ENCODE peak calls at places on chromosomes 3 and 15, in eight cellular contexts. One of them, this sample, is unnamed. For H3K9me3, the result is how much of the 10 kb centered on the place peaks cover.

GRCh38 chr15:79418693-79419279 is 13.3 kb upstream of the MINAR1 start:
- DNase-seq in lower lobe of right lung: no peak
- DNase-seq in sigmoid colon: no peak
- DNase-seq in fibroblast of lung: peak
- DNase-seq in tibial nerve: no peak
- DNase-seq in hepatocyte: no peak
- DNase-seq in heart left ventricle: no peak
- DNase-seq in Peyer's patch: no peak
- DNase-seq in this sample: no peak

GRCh38 chr3:24985631-24986030 is 442.4 kb upstream of the RARB start:
- DNase-seq in lower lobe of right lung: no peak
- DNase-seq in sigmoid colon: no peak
- DNase-seq in fibroblast of lung: no peak
- DNase-seq in tibial nerve: no peak
- DNase-seq in hepatocyte: no peak
- DNase-seq in heart left ventricle: no peak
- DNase-seq in Peyer's patch: no peak
- DNase-seq in this sample: peak

GRCh38 chr15:95152741-95153140 is 921.4 kb downstream of the MCTP2 start:
- DNase-seq in lower lobe of right lung: no peak
- DNase-seq in sigmoid colon: no peak
- DNase-seq in fibroblast of lung: peak
- DNase-seq in tibial nerve: no peak
- DNase-seq in hepatocyte: no peak
- DNase-seq in heart left ventricle: no peak
- DNase-seq in Peyer's patch: no peak
- DNase-seq in this sample: no peak

GRCh38 chr3:33006571-33007286 is 55.3 kb downstream of the CCR4 start:
- DNase-seq in lower lobe of right lung: no peak
- DNase-seq in sigmoid colon: no peak
- DNase-seq in fibroblast of lung: peak
- DNase-seq in tibial nerve: no peak
- DNase-seq in hepatocyte: no peak
- DNase-seq in heart left ventricle: no peak
- DNase-seq in Peyer's patch: no peak
- DNase-seq in this sample: no peak

GRCh38 chr15:29749365-29750086 is 72.7 kb downstream of the TJP1 start:
- DNase-seq in lower lobe of right lung: no peak
- DNase-seq in sigmoid colon: no peak
- DNase-seq in fibroblast of lung: no peak
- DNase-seq in tibial nerve: no peak
- DNase-seq in hepatocyte: no peak
- DNase-seq in heart left ventricle: no peak
- DNase-seq in Peyer's patch: no peak
- DNase-seq in this sample: no peak

GRCh38 chr3:45443459-45443858 is 55.1 kb downstream of the LARS2 start:
- DNase-seq in lower lobe of right lung: no peak
- DNase-seq in sigmoid colon: no peak
- DNase-seq in fibroblast of lung: no peak
- DNase-seq in tibial nerve: no peak
- DNase-seq in hepatocyte: no peak
- DNase-seq in heart left ventricle: no peak
- DNase-seq in Peyer's patch: no peak
- DNase-seq in this sample: no peak

GRCh38 chr15:76108021-76108723 is 48.4 kb downstream of the TMEM266 start:
- DNase-seq in lower lobe of right lung: no peak
- DNase-seq in sigmoid colon: no peak
- DNase-seq in fibroblast of lung: no peak
- DNase-seq in tibial nerve: no peak
- DNase-seq in hepatocyte: no peak
- DNase-seq in heart left ventricle: peak
- DNase-seq in Peyer's patch: no peak
- DNase-seq in this sample: no peak

GRCh38 chr3:72797773-72798543 is 50.3 kb downstream of the SHQ1 start:
- DNase-seq in lower lobe of right lung: no peak
- DNase-seq in sigmoid colon: no peak
- DNase-seq in fibroblast of lung: peak
- DNase-seq in tibial nerve: no peak
- DNase-seq in hepatocyte: peak
- DNase-seq in heart left ventricle: peak
- DNase-seq in Peyer's patch: peak
- DNase-seq in this sample: peak

GRCh38 chr15:56968821-56969220 is 50.4 kb downstream of the TCF12 start:
- DNase-seq in lower lobe of right lung: no peak
- DNase-seq in sigmoid colon: no peak
- DNase-seq in fibroblast of lung: no peak
- DNase-seq in tibial nerve: no peak
- DNase-seq in hepatocyte: no peak
- DNase-seq in heart left ventricle: no peak
- DNase-seq in Peyer's patch: no peak
- DNase-seq in this sample: no peak

GRCh38 chr3:179179256-179179655 is 31.1 kb downstream of the PIK3CA start:
- DNase-seq in lower lobe of right lung: no peak
- DNase-seq in sigmoid colon: no peak
- DNase-seq in fibroblast of lung: no peak
- DNase-seq in tibial nerve: no peak
- DNase-seq in hepatocyte: no peak
- DNase-seq in heart left ventricle: no peak
- DNase-seq in Peyer's patch: no peak
- DNase-seq in this sample: no peak

GRCh38 chr3:36700537-36701248 is 63.7 kb downstream of the DCLK3 start:
- DNase-seq in lower lobe of right lung: peak
- DNase-seq in sigmoid colon: no peak
- DNase-seq in fibroblast of lung: peak
- DNase-seq in tibial nerve: peak
- DNase-seq in hepatocyte: peak
- DNase-seq in heart left ventricle: peak
- DNase-seq in Peyer's patch: peak
- DNase-seq in this sample: peak

GRCh38 chr3:39193391-39193790 is 996 bp upstream of the XIRP1 start:
- DNase-seq in lower lobe of right lung: no peak
- DNase-seq in sigmoid colon: no peak
- DNase-seq in fibroblast of lung: peak
- DNase-seq in tibial nerve: no peak
- DNase-seq in hepatocyte: no peak
- DNase-seq in heart left ventricle: peak
- DNase-seq in Peyer's patch: peak
- DNase-seq in this sample: no peak

GRCh38 chr15:49101536-49101935 is 53.9 kb downstream of the COPS2 start:
- DNase-seq in lower lobe of right lung: no peak
- DNase-seq in sigmoid colon: no peak
- DNase-seq in fibroblast of lung: peak
- DNase-seq in tibial nerve: no peak
- DNase-seq in hepatocyte: no peak
- DNase-seq in heart left ventricle: no peak
- DNase-seq in Peyer's patch: no peak
- DNase-seq in this sample: no peak

GRCh38 chr3:187504435-187504834 is 136.2 kb downstream of the RTP4 start:
- DNase-seq in lower lobe of right lung: no peak
- DNase-seq in sigmoid colon: no peak
- DNase-seq in fibroblast of lung: peak
- DNase-seq in tibial nerve: no peak
- DNase-seq in hepatocyte: no peak
- DNase-seq in heart left ventricle: no peak
- DNase-seq in Peyer's patch: no peak
- DNase-seq in this sample: no peak

GRCh38 chr3:122008166-122008565 is 13.9 kb downstream of the ILDR1 start:
- DNase-seq in lower lobe of right lung: no peak
- DNase-seq in sigmoid colon: no peak
- DNase-seq in fibroblast of lung: no peak
- DNase-seq in tibial nerve: no peak
- DNase-seq in hepatocyte: no peak
- DNase-seq in heart left ventricle: no peak
- DNase-seq in Peyer's patch: no peak
- DNase-seq in this sample: no peak

GRCh38 chr15:74381481-74381880 is 14.0 kb upstream of the CYP11A1 start:
- DNase-seq in lower lobe of right lung: no peak
- DNase-seq in sigmoid colon: no peak
- DNase-seq in fibroblast of lung: no peak
- DNase-seq in tibial nerve: no peak
- DNase-seq in hepatocyte: no peak
- DNase-seq in heart left ventricle: no peak
- DNase-seq in Peyer's patch: no peak
- DNase-seq in this sample: no peak

GRCh38 chr3:47005212-47006144 is 26.0 kb downstream of the NBEAL2 start:
- DNase-seq in lower lobe of right lung: no peak
- DNase-seq in sigmoid colon: peak
- DNase-seq in fibroblast of lung: no peak
- DNase-seq in tibial nerve: no peak
- DNase-seq in hepatocyte: no peak
- DNase-seq in heart left ventricle: no peak
- DNase-seq in Peyer's patch: peak
- DNase-seq in this sample: peak
- H3K9me3 ChIP-seq in lower lobe of right lung: under half
- H3K9me3 ChIP-seq in sigmoid colon: under half
- H3K9me3 ChIP-seq in fibroblast of lung: under half
- H3K9me3 ChIP-seq in tibial nerve: under half
- H3K9me3 ChIP-seq in hepatocyte: under half
- H3K9me3 ChIP-seq in heart left ventricle: under half
- H3K9me3 ChIP-seq in Peyer's patch: under half
- H3K9me3 ChIP-seq in this sample: under half

DNA sequence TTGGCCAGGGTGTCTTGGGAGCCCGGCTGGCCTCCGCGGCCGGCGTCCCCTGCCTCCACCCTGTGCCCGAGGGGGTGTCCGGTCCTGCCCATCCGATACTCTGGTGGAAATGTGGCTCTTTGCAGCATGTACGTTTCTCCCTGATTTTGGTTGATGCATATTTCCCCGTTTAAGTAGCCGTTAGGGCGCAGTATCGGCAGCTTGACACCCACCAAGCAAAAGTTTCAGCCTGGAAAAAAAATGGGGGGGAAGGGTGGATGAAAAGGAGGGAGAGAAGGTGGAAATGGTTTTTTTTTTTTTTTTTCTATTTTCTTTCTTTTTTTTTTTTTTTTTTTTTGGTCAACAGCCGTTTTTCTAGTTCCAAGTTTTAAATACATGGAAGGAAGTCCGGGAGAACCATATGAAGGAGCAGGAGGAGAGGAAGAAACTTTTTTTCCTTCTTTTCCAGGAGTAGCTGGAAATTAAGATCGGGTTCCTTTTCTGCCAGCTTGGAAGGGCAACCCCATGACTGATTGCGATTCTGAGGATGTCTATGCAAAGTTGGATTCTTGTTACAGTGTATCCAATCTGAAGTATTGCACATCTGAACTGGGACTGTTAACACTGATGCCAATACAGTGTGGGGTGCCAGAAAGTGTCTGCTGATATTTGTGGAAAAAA is 1.5 kb downstream of the RAP2B start:
- DNase-seq in lower lobe of right lung: no peak
- DNase-seq in sigmoid colon: no peak
- DNase-seq in fibroblast of lung: peak
- DNase-seq in tibial nerve: no peak
- DNase-seq in hepatocyte: peak
- DNase-seq in heart left ventricle: no peak
- DNase-seq in Peyer's patch: no peak
- DNase-seq in this sample: no peak
- TF ChIP-seq CTCF in lower lobe of right lung: no peak
- TF ChIP-seq CTCF in sigmoid colon: no peak
- TF ChIP-seq CTCF in fibroblast of lung: no peak
- TF ChIP-seq CTCF in tibial nerve: no peak
- TF ChIP-seq CTCF in hepatocyte: no peak
- TF ChIP-seq CTCF in heart left ventricle: no peak
- TF ChIP-seq CTCF in Peyer's patch: peak
- TF ChIP-seq CTCF in this sample: no peak

GRCh38 chr3:126766653-126767052 is 62.6 kb downstream of the CHCHD6 start:
- DNase-seq in lower lobe of right lung: no peak
- DNase-seq in sigmoid colon: no peak
- DNase-seq in fibroblast of lung: no peak
- DNase-seq in tibial nerve: no peak
- DNase-seq in hepatocyte: no peak
- DNase-seq in heart left ventricle: no peak
- DNase-seq in Peyer's patch: no peak
- DNase-seq in this sample: no peak

GRCh38 chr3:126768903-126769302 is 64.9 kb downstream of the CHCHD6 start:
- DNase-seq in lower lobe of right lung: no peak
- DNase-seq in sigmoid colon: no peak
- DNase-seq in fibroblast of lung: no peak
- DNase-seq in tibial nerve: no peak
- DNase-seq in hepatocyte: no peak
- DNase-seq in heart left ventricle: no peak
- DNase-seq in Peyer's patch: no peak
- DNase-seq in this sample: no peak

GRCh38 chr3:126773783-126774182 is 69.7 kb downstream of the CHCHD6 start:
- DNase-seq in lower lobe of right lung: no peak
- DNase-seq in sigmoid colon: no peak
- DNase-seq in fibroblast of lung: no peak
- DNase-seq in tibial nerve: no peak
- DNase-seq in hepatocyte: no peak
- DNase-seq in heart left ventricle: no peak
- DNase-seq in Peyer's patch: no peak
- DNase-seq in this sample: no peak

GRCh38 chr3:126773167-126773566 is 69.1 kb downstream of the CHCHD6 start:
- DNase-seq in lower lobe of right lung: no peak
- DNase-seq in sigmoid colon: no peak
- DNase-seq in fibroblast of lung: no peak
- DNase-seq in tibial nerve: no peak
- DNase-seq in hepatocyte: no peak
- DNase-seq in heart left ventricle: no peak
- DNase-seq in Peyer's patch: no peak
- DNase-seq in this sample: no peak

DNA sequence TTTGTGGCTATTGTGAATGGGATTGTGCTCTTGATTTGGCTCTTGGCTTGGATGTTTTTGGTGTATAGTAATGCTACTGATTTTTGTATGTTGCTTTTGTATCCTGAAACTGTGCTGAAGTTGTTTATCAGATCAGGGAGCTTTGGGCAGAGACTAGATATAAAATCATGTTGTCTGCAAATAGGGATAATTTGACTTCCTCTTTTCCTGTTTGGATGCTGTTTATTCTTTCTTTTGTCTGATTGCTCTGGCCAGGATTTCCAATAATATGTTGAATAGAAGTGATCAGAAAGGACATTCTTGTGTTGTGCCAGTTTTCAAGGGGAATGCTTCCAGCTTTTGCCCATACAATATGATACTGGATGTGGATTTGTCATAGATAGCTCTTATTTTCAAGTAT is 66.1 kb downstream of the CHCHD6 start:
- DNase-seq in lower lobe of right lung: no peak
- DNase-seq in sigmoid colon: no peak
- DNase-seq in fibroblast of lung: no peak
- DNase-seq in tibial nerve: no peak
- DNase-seq in hepatocyte: no peak
- DNase-seq in heart left ventricle: no peak
- DNase-seq in Peyer's patch: no peak
- DNase-seq in this sample: no peak
- H3K9me3 ChIP-seq in lower lobe of right lung: under half
- H3K9me3 ChIP-seq in sigmoid colon: under half
- H3K9me3 ChIP-seq in fibroblast of lung: under half
- H3K9me3 ChIP-seq in tibial nerve: under half
- H3K9me3 ChIP-seq in hepatocyte: under half
- H3K9me3 ChIP-seq in heart left ventricle: under half
- H3K9me3 ChIP-seq in Peyer's patch: under half
- H3K9me3 ChIP-seq in this sample: under half

DNA sequence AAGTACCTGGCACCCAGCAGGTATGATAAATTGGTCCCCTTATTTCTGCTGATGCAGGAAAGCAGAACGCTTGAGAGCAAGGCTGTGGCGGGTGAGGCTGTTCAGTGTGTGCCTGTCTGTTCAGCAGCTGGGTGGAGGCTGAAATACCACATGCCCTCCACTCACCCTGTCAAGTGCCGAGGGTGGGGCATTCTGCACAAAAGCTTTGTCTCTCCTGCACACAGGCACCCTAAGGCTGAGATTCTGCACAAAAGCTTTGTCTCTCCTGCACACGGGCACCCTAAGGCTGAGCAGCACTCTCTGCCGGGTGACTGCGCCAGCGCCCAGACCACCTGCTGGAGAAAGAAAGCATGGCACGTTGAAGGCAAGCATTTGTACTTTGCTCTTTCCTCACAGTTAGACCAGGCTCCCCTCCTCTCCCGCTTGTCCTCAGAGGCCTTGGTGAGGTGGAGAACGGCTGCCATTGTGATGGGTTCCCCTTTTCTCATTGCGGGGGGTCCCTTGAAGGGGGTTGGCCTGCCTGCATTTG is 97.5 kb downstream of the BDH1 start:
- DNase-seq in lower lobe of right lung: peak
- DNase-seq in sigmoid colon: no peak
- DNase-seq in fibroblast of lung: no peak
- DNase-seq in tibial nerve: no peak
- DNase-seq in hepatocyte: peak
- DNase-seq in heart left ventricle: no peak
- DNase-seq in Peyer's patch: peak
- DNase-seq in this sample: peak
- TF ChIP-seq CTCF in lower lobe of right lung: peak
- TF ChIP-seq CTCF in sigmoid colon: no peak
- TF ChIP-seq CTCF in fibroblast of lung: no peak
- TF ChIP-seq CTCF in tibial nerve: peak
- TF ChIP-seq CTCF in hepatocyte: peak
- TF ChIP-seq CTCF in heart left ventricle: no peak
- TF ChIP-seq CTCF in Peyer's patch: peak
- TF ChIP-seq CTCF in this sample: peak